ENCODE peak calls at places on chromosomes 6 and 20, in ten cellular contexts. One of them, this sample, is unnamed.

GRCh38 chr6:89792881-89793280 is 26.7 kb downstream of the MDN1 start:
- DNase-seq in upper lobe of right lung: no peak
- DNase-seq in fibroblast of pulmonary artery: peak; percentile 50
- DNase-seq in pancreas: no peak
- DNase-seq in breast epithelium: no peak
- DNase-seq in HepG2: peak; percentile 52
- DNase-seq in K562: no peak
- DNase-seq in endodermal cell: peak; percentile 75
- DNase-seq in hepatocyte: peak; percentile 53
- DNase-seq in cardiac muscle cell: peak; percentile 23
- DNase-seq in this sample: peak; percentile 35

GRCh38 chr6:129501401-129502051 is 208.5 kb downstream of the ARHGAP18 start:
- DNase-seq in upper lobe of right lung: peak; percentile 74
- DNase-seq in fibroblast of pulmonary artery: peak; percentile 93
- DNase-seq in pancreas: no peak
- DNase-seq in breast epithelium: peak; percentile 75
- DNase-seq in HepG2: peak; percentile 79
- DNase-seq in K562: peak; percentile 67
- DNase-seq in endodermal cell: peak; percentile 52
- DNase-seq in hepatocyte: peak; percentile 93
- DNase-seq in cardiac muscle cell: peak; percentile 50
- DNase-seq in this sample: peak; percentile 91

GRCh38 chr6:79671605-79672266 is 40.6 kb downstream of the SH3BGRL2 start:
- DNase-seq in upper lobe of right lung: peak; percentile 86
- DNase-seq in fibroblast of pulmonary artery: peak; percentile 31
- DNase-seq in pancreas: peak; percentile 42
- DNase-seq in breast epithelium: peak; percentile 52
- DNase-seq in HepG2: peak; percentile 35
- DNase-seq in K562: peak; percentile 31
- DNase-seq in endodermal cell: peak; percentile 55
- DNase-seq in hepatocyte: peak; percentile 59
- DNase-seq in cardiac muscle cell: no peak
- DNase-seq in this sample: peak; percentile 15

GRCh38 chr6:132812756-132813172 is 1.6 kb upstream of the RPS12 start:
- DNase-seq in upper lobe of right lung: no peak
- DNase-seq in fibroblast of pulmonary artery: no peak
- DNase-seq in pancreas: no peak
- DNase-seq in breast epithelium: no peak
- DNase-seq in HepG2: peak; percentile 13
- DNase-seq in K562: no peak
- DNase-seq in endodermal cell: peak; percentile 44
- DNase-seq in hepatocyte: no peak
- DNase-seq in cardiac muscle cell: no peak
- DNase-seq in this sample: peak; percentile 50

GRCh38 chr6:122620902-122621301 is 10.7 kb downstream of the PKIB start:
- DNase-seq in upper lobe of right lung: no peak
- DNase-seq in fibroblast of pulmonary artery: no peak
- DNase-seq in pancreas: no peak
- DNase-seq in breast epithelium: no peak
- DNase-seq in HepG2: peak; percentile 7
- DNase-seq in K562: no peak
- DNase-seq in endodermal cell: no peak
- DNase-seq in hepatocyte: no peak
- DNase-seq in cardiac muscle cell: no peak
- DNase-seq in this sample: no peak

GRCh38 chr20:24859539-24859938 is 89.5 kb upstream of the CST7 start:
- DNase-seq in upper lobe of right lung: no peak
- DNase-seq in fibroblast of pulmonary artery: no peak
- DNase-seq in pancreas: no peak
- DNase-seq in breast epithelium: no peak
- DNase-seq in HepG2: no peak
- DNase-seq in K562: no peak
- DNase-seq in endodermal cell: no peak
- DNase-seq in hepatocyte: no peak
- DNase-seq in cardiac muscle cell: no peak
- DNase-seq in this sample: no peak

GRCh38 chr6:3522561-3523287 is 65.9 kb upstream of the SLC22A23 start:
- DNase-seq in upper lobe of right lung: no peak
- DNase-seq in fibroblast of pulmonary artery: peak; percentile 48
- DNase-seq in pancreas: no peak
- DNase-seq in breast epithelium: no peak
- DNase-seq in HepG2: no peak
- DNase-seq in K562: no peak
- DNase-seq in endodermal cell: no peak
- DNase-seq in hepatocyte: no peak
- DNase-seq in cardiac muscle cell: no peak
- DNase-seq in this sample: peak; percentile 74

GRCh38 chr6:119980802-119981201 is 631.2 kb upstream of the MAN1A1 start:
- DNase-seq in upper lobe of right lung: no peak
- DNase-seq in fibroblast of pulmonary artery: no peak
- DNase-seq in pancreas: no peak
- DNase-seq in breast epithelium: no peak
- DNase-seq in HepG2: no peak
- DNase-seq in K562: no peak
- DNase-seq in endodermal cell: no peak
- DNase-seq in hepatocyte: no peak
- DNase-seq in cardiac muscle cell: no peak
- DNase-seq in this sample: no peak

GRCh38 chr20:537983-538382 is 5.6 kb downstream of the CSNK2A1 start:
- DNase-seq in upper lobe of right lung: no peak
- DNase-seq in fibroblast of pulmonary artery: no peak
- DNase-seq in pancreas: no peak
- DNase-seq in breast epithelium: no peak
- DNase-seq in HepG2: no peak
- DNase-seq in K562: no peak
- DNase-seq in endodermal cell: no peak
- DNase-seq in hepatocyte: no peak
- DNase-seq in cardiac muscle cell: no peak
- DNase-seq in this sample: no peak

GRCh38 chr20:62623488-62624324 is 18.6 kb upstream of the SLCO4A1 start:
- DNase-seq in upper lobe of right lung: peak; percentile 98
- DNase-seq in fibroblast of pulmonary artery: peak; percentile 89
- DNase-seq in pancreas: peak; percentile 98
- DNase-seq in breast epithelium: peak; percentile 94
- DNase-seq in HepG2: peak; percentile 98
- DNase-seq in K562: peak; percentile 99
- DNase-seq in endodermal cell: peak; percentile 96
- DNase-seq in hepatocyte: peak; percentile 97
- DNase-seq in cardiac muscle cell: peak; percentile 87
- DNase-seq in this sample: peak; percentile 77
- TF ChIP-seq CTCF in upper lobe of right lung: no peak
- TF ChIP-seq CTCF in fibroblast of pulmonary artery: no peak
- TF ChIP-seq CTCF in pancreas: no peak
- TF ChIP-seq CTCF in breast epithelium: no peak
- TF ChIP-seq CTCF in HepG2: peak; percentile 6
- TF ChIP-seq CTCF in K562: no peak
- TF ChIP-seq CTCF in endodermal cell: no peak
- TF ChIP-seq CTCF in hepatocyte: no peak
- TF ChIP-seq CTCF in cardiac muscle cell: peak; percentile 16
- TF ChIP-seq CTCF in this sample: peak; percentile 16

GRCh38 chr20:17611540-17612286 is 41.8 kb downstream of the DSTN start:
- DNase-seq in upper lobe of right lung: peak; percentile 72
- DNase-seq in fibroblast of pulmonary artery: no peak
- DNase-seq in pancreas: peak; percentile 79
- DNase-seq in breast epithelium: no peak
- DNase-seq in HepG2: peak; percentile 65
- DNase-seq in K562: no peak
- DNase-seq in endodermal cell: peak; percentile 61
- DNase-seq in hepatocyte: peak; percentile 68
- DNase-seq in cardiac muscle cell: peak; percentile 46
- DNase-seq in this sample: peak; percentile 46
- H3K4me3 ChIP-seq in upper lobe of right lung: no peak overlapping the region
- H3K4me3 ChIP-seq in fibroblast of pulmonary artery: no peak overlapping the region
- H3K4me3 ChIP-seq in pancreas: no peak overlapping the region
- H3K4me3 ChIP-seq in breast epithelium: no peak overlapping the region
- H3K4me3 ChIP-seq in HepG2: no peak overlapping the region
- H3K4me3 ChIP-seq in K562: no peak overlapping the region
- H3K4me3 ChIP-seq in endodermal cell: no peak overlapping the region
- H3K4me3 ChIP-seq in hepatocyte: no peak overlapping the region
- H3K4me3 ChIP-seq in cardiac muscle cell: no peak overlapping the region
- H3K4me3 ChIP-seq in this sample: no peak overlapping the region

GRCh38 chr6:31473780-31474725 is 23.9 kb upstream of the MICB start:
- DNase-seq in upper lobe of right lung: no peak
- DNase-seq in fibroblast of pulmonary artery: peak; percentile 26
- DNase-seq in pancreas: no peak
- DNase-seq in breast epithelium: no peak
- DNase-seq in HepG2: no peak
- DNase-seq in K562: no peak
- DNase-seq in endodermal cell: peak; percentile 24
- DNase-seq in hepatocyte: no peak
- DNase-seq in cardiac muscle cell: no peak
- DNase-seq in this sample: peak; percentile 45

GRCh38 chr6:31476515-31477139 is 21.3 kb upstream of the MICB start:
- DNase-seq in upper lobe of right lung: no peak
- DNase-seq in fibroblast of pulmonary artery: no peak
- DNase-seq in pancreas: no peak
- DNase-seq in breast epithelium: no peak
- DNase-seq in HepG2: no peak
- DNase-seq in K562: no peak
- DNase-seq in endodermal cell: peak; percentile 46
- DNase-seq in hepatocyte: no peak
- DNase-seq in cardiac muscle cell: no peak
- DNase-seq in this sample: no peak

GRCh38 chr6:31472259-31472658 is 25.7 kb upstream of the MICB start:
- DNase-seq in upper lobe of right lung: no peak
- DNase-seq in fibroblast of pulmonary artery: no peak
- DNase-seq in pancreas: no peak
- DNase-seq in breast epithelium: no peak
- DNase-seq in HepG2: no peak
- DNase-seq in K562: no peak
- DNase-seq in endodermal cell: no peak
- DNase-seq in hepatocyte: no peak
- DNase-seq in cardiac muscle cell: no peak
- DNase-seq in this sample: no peak

GRCh38 chr6:31473244-31473643 is 24.7 kb upstream of the MICB start:
- DNase-seq in upper lobe of right lung: no peak
- DNase-seq in fibroblast of pulmonary artery: no peak
- DNase-seq in pancreas: no peak
- DNase-seq in breast epithelium: no peak
- DNase-seq in HepG2: no peak
- DNase-seq in K562: no peak
- DNase-seq in endodermal cell: no peak
- DNase-seq in hepatocyte: no peak
- DNase-seq in cardiac muscle cell: no peak
- DNase-seq in this sample: no peak

DNA sequence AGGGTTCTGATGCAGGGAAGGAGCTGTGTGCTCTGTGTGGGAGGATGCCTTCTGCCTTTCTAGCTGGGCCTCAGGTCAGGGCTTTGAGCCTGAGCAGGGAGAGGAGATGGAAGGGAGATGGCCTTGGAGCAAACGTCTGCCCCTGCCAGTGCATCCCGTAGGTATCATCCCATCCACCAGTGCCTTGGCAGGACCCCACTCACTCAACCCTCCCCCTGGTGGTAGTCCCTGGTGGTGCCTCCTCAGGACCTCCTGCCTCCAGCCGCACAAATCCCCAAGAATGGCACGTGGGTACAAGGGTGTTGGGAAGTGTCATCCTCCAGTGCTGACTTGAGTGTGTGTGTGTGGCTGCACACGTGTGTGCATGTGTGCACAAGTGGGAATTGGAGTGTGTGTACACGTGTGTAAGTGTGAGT is 23.1 kb upstream of the MICB start:
- DNase-seq in upper lobe of right lung: no peak
- DNase-seq in fibroblast of pulmonary artery: no peak
- DNase-seq in pancreas: no peak
- DNase-seq in breast epithelium: no peak
- DNase-seq in HepG2: no peak
- DNase-seq in K562: peak; percentile 59
- DNase-seq in endodermal cell: peak; percentile 80
- DNase-seq in hepatocyte: no peak
- DNase-seq in cardiac muscle cell: no peak
- DNase-seq in this sample: no peak
- TF ChIP-seq CTCF in upper lobe of right lung: peak; percentile 26
- TF ChIP-seq CTCF in fibroblast of pulmonary artery: peak; percentile 32
- TF ChIP-seq CTCF in pancreas: no peak
- TF ChIP-seq CTCF in breast epithelium: no peak
- TF ChIP-seq CTCF in HepG2: peak; percentile 52
- TF ChIP-seq CTCF in K562: peak; percentile 63
- TF ChIP-seq CTCF in endodermal cell: peak; percentile 69
- TF ChIP-seq CTCF in hepatocyte: no peak
- TF ChIP-seq CTCF in cardiac muscle cell: peak; percentile 33
- TF ChIP-seq CTCF in this sample: peak; percentile 37

DNA sequence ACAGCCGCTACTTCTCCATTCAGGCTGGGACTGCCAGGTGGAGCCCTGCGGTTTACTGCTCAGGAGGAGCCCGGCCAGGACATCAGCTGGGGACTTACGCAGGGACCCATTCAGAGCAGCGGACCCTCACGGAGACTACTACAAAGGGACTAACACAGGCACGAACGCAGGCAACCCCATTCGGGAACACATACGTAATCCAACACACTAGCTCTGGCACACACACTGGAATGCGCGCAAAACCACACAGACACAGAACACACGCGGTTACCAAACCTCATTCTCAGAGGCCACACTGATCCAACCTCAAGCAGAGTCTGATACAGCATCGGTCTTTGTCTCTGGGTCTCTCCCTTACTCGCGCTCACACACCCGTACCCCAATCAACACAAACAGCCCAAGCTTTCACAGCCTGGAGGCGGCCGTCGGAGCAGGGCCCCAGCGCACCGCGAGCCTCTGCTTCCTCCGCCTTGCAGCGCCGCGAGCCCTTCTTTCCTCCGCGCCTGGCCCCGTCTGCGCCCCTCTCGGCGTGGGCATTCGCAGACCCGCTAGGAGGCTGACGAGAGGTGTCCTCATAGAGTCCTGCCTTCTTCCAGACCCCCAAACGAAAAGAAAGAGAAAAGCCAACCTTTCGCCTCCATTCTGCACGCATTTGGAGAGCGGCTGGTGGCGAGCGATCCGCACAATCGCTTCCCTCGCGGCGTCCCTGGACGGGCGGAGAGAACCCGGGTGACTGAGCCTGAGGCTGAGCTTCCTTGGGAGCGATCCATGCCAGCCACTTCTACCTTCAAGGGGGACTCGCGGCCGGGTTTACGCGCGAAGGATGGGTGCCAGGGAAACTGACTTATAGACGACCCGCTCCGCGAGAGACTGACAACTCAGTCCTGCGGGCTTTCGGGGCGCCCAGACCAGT is 961 bp upstream of the SLC32A1 start:
- DNase-seq in upper lobe of right lung: no peak
- DNase-seq in fibroblast of pulmonary artery: peak; percentile 21
- DNase-seq in pancreas: no peak
- DNase-seq in breast epithelium: no peak
- DNase-seq in HepG2: no peak
- DNase-seq in K562: no peak
- DNase-seq in endodermal cell: peak; percentile 74
- DNase-seq in hepatocyte: no peak
- DNase-seq in cardiac muscle cell: no peak
- DNase-seq in this sample: no peak
- H3K4me3 ChIP-seq in upper lobe of right lung: no peak overlapping the region
- H3K4me3 ChIP-seq in fibroblast of pulmonary artery: no peak overlapping the region
- H3K4me3 ChIP-seq in pancreas: no peak overlapping the region
- H3K4me3 ChIP-seq in breast epithelium: peak overlapping the region; percentile 5
- H3K4me3 ChIP-seq in HepG2: no peak overlapping the region
- H3K4me3 ChIP-seq in K562: no peak overlapping the region
- H3K4me3 ChIP-seq in endodermal cell: no peak overlapping the region
- H3K4me3 ChIP-seq in hepatocyte: no peak overlapping the region
- H3K4me3 ChIP-seq in cardiac muscle cell: no peak overlapping the region
- H3K4me3 ChIP-seq in this sample: no peak overlapping the region

GRCh38 chr6:158213925-158214674 is 46.0 kb downstream of the GTF2H5 start:
- DNase-seq in upper lobe of right lung: peak; percentile 82
- DNase-seq in fibroblast of pulmonary artery: peak; percentile 93
- DNase-seq in pancreas: peak; percentile 44
- DNase-seq in breast epithelium: no peak
- DNase-seq in HepG2: peak; percentile 84
- DNase-seq in K562: peak; percentile 56
- DNase-seq in endodermal cell: peak; percentile 82
- DNase-seq in hepatocyte: peak; percentile 89
- DNase-seq in cardiac muscle cell: peak; percentile 83
- DNase-seq in this sample: peak; percentile 91
- TF ChIP-seq CTCF in upper lobe of right lung: peak; percentile 77
- TF ChIP-seq CTCF in fibroblast of pulmonary artery: peak; percentile 84
- TF ChIP-seq CTCF in pancreas: peak; percentile 43
- TF ChIP-seq CTCF in breast epithelium: peak; percentile 10
- TF ChIP-seq CTCF in HepG2: peak; percentile 95
- TF ChIP-seq CTCF in K562: peak; percentile 89
- TF ChIP-seq CTCF in endodermal cell: peak; percentile 86
- TF ChIP-seq CTCF in hepatocyte: peak; percentile 75
- TF ChIP-seq CTCF in cardiac muscle cell: peak; percentile 77
- TF ChIP-seq CTCF in this sample: peak; percentile 70